ENCODE peak calls at places on chromosomes 5 and 9, in nine cellular contexts. Y is sigmoid colon, N is IMR-90, K is SK-N-SH, S is epithelial cell of esophagus, L is HepG2, X is left lung, W is vagina, Z is heart right ventricle. U is an unnamed sample.

GRCh38 chr5:144144956-144145751 is 25.3 kb downstream of the YIPF5 start:
- DNase-seq in Y (no peak), N (no peak), K (no peak), S (peak; percentile 89), L (no peak), X (no peak), W (no peak), Z (no peak), U (no peak)

GRCh38 chr9:107360098-107360497 is 77.0 kb downstream of the RAD23B start:
- DNase-seq in Y (no peak), N (peak; percentile 27), K (no peak), S (no peak), L (no peak), X (no peak), W (no peak), Z (no peak), U (no peak)

GRCh38 chr9:37617837-37618236 is 25.4 kb upstream of the TOMM5 start:
- DNase-seq in Y (no peak), N (peak; percentile 54), K (no peak), S (peak; percentile 48), L (no peak), X (no peak), W (no peak), Z (no peak), U (peak; percentile 33)

GRCh38 chr9:6973762-6974161 is 216.0 kb downstream of the KDM4C start:
- DNase-seq in Y (no peak), N (peak; percentile 7), K (no peak), S (peak; percentile 69), L (peak; percentile 58), X (no peak), W (no peak), Z (no peak), U (no peak)

GRCh38 chr5:135024956-135025729 is 8.9 kb downstream of the PITX1 start:
- DNase-seq in Y (no peak), N (no peak), K (no peak), S (peak; percentile 97), L (no peak), X (peak; percentile 59), W (no peak), Z (no peak), U (no peak)

GRCh38 chr5:178520851-178521250 is 69.3 kb downstream of the COL23A1 start:
- DNase-seq in Y (no peak), N (no peak), K (no peak), S (no peak), L (no peak), X (no peak), W (no peak), Z (no peak), U (no peak)

GRCh38 chr9:137452761-137453642 is 6.1 kb downstream of the NSMF start:
- DNase-seq in Y (peak; percentile 69), N (no peak), K (no peak), S (no peak), L (no peak), X (peak; percentile 86), W (no peak), Z (no peak), U (no peak)

GRCh38 chr9:36346578-36346977 is 53.5 kb downstream of the RNF38 start:
- DNase-seq in Y (no peak), N (no peak), K (no peak), S (no peak), L (no peak), X (no peak), W (no peak), Z (no peak), U (no peak)

GRCh38 chr5:60540855-60541805 is 158.8 kb downstream of the DEPDC1B start:
- DNase-seq in Y (no peak), N (peak; percentile 53), K (no peak), S (no peak), L (peak; percentile 32), X (no peak), W (no peak), Z (no peak), U (no peak)

GRCh38 chr9:25513509-25514033 is 164.7 kb downstream of the TUSC1 start:
- DNase-seq in Y (no peak), N (no peak), K (no peak), S (peak; percentile 35), L (no peak), X (no peak), W (no peak), Z (no peak), U (no peak)

GRCh38 chr9:994005-994404 is 17.6 kb downstream of the DMRT3 start:
- DNase-seq in Y (no peak), N (no peak), K (no peak), S (no peak), L (no peak), X (no peak), W (no peak), Z (no peak), U (no peak)

GRCh38 chr5:158911693-158912363 is 187.9 kb downstream of the EBF1 start:
- DNase-seq in Y (no peak), N (no peak), K (no peak), S (no peak), L (no peak), X (no peak), W (no peak), Z (no peak), U (no peak)

GRCh38 chr5:75055727-75056144 is 3.4 kb upstream of the GCNT4 start:
- DNase-seq in Y (no peak), N (peak; percentile 47), K (no peak), S (no peak), L (peak; percentile 24), X (no peak), W (no peak), Z (no peak), U (peak; percentile 81)

DNA sequence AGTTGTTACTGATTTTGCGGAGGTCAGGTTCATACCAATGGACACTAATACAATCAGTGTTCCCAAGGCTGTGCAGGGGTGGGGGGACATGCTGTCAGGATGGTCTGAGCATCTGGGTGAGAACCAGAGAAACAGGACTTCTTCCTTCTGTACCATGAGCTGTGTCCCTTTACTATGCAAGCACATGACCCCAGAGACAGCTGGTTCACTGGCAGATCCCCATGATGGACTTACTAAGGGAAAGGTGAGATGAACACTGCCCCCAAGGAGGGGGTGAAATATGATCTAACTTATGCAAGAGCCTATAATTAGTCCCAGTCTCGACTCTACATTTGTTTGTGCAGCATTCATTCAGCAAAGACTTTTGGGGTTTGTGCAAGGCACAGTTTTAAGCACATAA is 91.4 kb downstream of the LIFR start:
- DNase-seq in Y (no peak), N (peak; percentile 44), K (no peak), S (no peak), L (no peak), X (no peak), W (no peak), Z (no peak), U (no peak)
- H3K4me3 ChIP-seq in Y (no peak overlapping the region), N (no peak overlapping the region), K (no peak overlapping the region), S (no peak overlapping the region), L (no peak overlapping the region), X (no peak overlapping the region), W (no peak overlapping the region), Z (no peak overlapping the region), U (no peak overlapping the region)

DNA sequence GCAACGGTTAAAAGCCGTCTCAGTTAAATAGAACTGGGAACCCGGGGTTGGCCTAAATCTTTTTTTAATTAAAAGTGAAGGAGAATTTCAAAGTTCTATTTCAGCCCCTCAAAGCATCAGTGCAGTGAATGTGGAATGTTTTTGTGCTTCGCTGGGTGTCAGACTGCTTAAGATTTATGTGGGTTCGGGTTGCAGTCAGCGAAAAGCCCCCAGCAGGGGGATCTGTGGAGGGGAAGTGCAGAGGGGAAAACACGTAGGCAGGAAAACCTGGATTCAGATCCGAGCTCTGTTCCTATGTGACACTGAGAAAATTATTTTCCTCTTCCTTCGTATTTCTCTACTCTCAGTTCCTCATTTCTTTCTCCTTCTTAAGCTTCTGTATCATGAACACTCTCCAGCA is 19.7 kb downstream of the BRINP1 start:
- DNase-seq in Y (no peak), N (no peak), K (no peak), S (no peak), L (no peak), X (no peak), W (no peak), Z (no peak), U (no peak)
- TF ChIP-seq CTCF in Y (no peak), N (no peak), K (no peak), S (no peak), L (no peak), X (no peak), W (no peak), Z (no peak), U (no peak)

GRCh38 chr5:39058178-39058577 is 16.0 kb downstream of the RICTOR start:
- DNase-seq in Y (no peak), N (no peak), K (no peak), S (no peak), L (no peak), X (no peak), W (no peak), Z (no peak), U (no peak)
- H3K4me3 ChIP-seq in Y (no peak overlapping the region), N (peak overlapping the region; percentile 38), K (peak overlapping the region; percentile 26), S (no peak overlapping the region), L (no peak overlapping the region), X (peak overlapping the region; percentile 12), W (no peak overlapping the region), Z (peak overlapping the region; percentile 36), U (no peak overlapping the region)

DNA sequence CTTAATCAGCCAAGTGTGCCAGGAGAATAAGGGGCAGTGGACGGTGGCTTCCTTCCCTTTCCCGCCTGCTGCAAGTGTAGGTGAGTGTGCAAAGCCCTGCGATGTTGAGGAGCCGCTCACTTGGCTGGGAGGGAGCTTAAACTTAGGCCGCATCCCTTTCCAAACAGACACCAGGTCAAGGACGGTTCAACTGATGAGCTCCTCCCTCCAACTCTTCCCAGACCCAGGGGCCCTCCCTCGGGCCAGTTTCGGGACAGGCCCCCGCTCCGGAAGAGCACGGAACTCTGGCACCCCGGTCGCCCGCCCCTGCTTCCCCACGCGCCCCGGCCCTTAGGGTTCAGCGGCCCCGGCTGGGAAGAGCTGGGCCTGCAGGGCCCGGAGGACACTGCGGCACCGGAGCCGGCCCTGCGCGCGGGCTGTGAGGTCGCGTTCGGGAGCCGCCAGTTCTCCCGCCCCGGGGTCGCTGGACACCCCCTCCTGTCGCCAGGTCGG is 481 bp downstream of the MRPL36 start:
- DNase-seq in Y (no peak), N (peak; percentile 19), K (no peak), S (peak; percentile 15), L (peak; percentile 77), X (peak; percentile 88), W (no peak), Z (no peak), U (no peak)
- TF ChIP-seq CTCF in Y (no peak), N (no peak), K (no peak), S (no peak), L (no peak), X (no peak), W (no peak), Z (no peak), U (no peak)

GRCh38 chr5:147520450-147520849 is 10.6 kb upstream of the DPYSL3 start:
- DNase-seq in Y (no peak), N (peak; percentile 22), K (no peak), S (peak; percentile 35), L (no peak), X (no peak), W (no peak), Z (no peak), U (no peak)

GRCh38 chr5:147519380-147519779 is 9.5 kb upstream of the DPYSL3 start:
- DNase-seq in Y (no peak), N (no peak), K (no peak), S (no peak), L (no peak), X (no peak), W (no peak), Z (no peak), U (no peak)

GRCh38 chr5:147517383-147517782 is 7.5 kb upstream of the DPYSL3 start:
- DNase-seq in Y (no peak), N (no peak), K (no peak), S (no peak), L (no peak), X (no peak), W (no peak), Z (no peak), U (no peak)

GRCh38 chr5:147522435-147522834 is 12.6 kb upstream of the DPYSL3 start:
- DNase-seq in Y (no peak), N (peak; percentile 83), K (peak; percentile 17), S (peak; percentile 83), L (no peak), X (no peak), W (no peak), Z (no peak), U (no peak)
- H3K4me3 ChIP-seq in Y (no peak overlapping the region), N (no peak overlapping the region), K (no peak overlapping the region), S (no peak overlapping the region), L (no peak overlapping the region), X (no peak overlapping the region), W (no peak overlapping the region), Z (no peak overlapping the region), U (no peak overlapping the region)